ENCODE peak calls at places on chromosomes 6 and 20, in eight cellular contexts. One of them, this sample, is unnamed.

GRCh38 chr6:32298632-32299336 is 72.9 kb downstream of the TSBP1 start:
- DNase-seq in IMR-90: peak; percentile 54
- DNase-seq in PC-9: no peak
- DNase-seq in foreskin fibroblast: peak; percentile 9
- DNase-seq in BE2C: no peak
- DNase-seq in choroid plexus epithelial cell: peak; percentile 23
- DNase-seq in fibroblast of lung: peak; percentile 48
- DNase-seq in hepatocyte: no peak
- DNase-seq in this sample: no peak

GRCh38 chr6:87825865-87826264 is 123.8 kb upstream of the AKIRIN2 start:
- DNase-seq in IMR-90: no peak
- DNase-seq in PC-9: no peak
- DNase-seq in foreskin fibroblast: no peak
- DNase-seq in BE2C: no peak
- DNase-seq in choroid plexus epithelial cell: no peak
- DNase-seq in fibroblast of lung: no peak
- DNase-seq in hepatocyte: no peak
- DNase-seq in this sample: no peak

GRCh38 chr6:37785002-37785687 is 34.4 kb upstream of the ZFAND3 start:
- DNase-seq in IMR-90: no peak
- DNase-seq in PC-9: no peak
- DNase-seq in foreskin fibroblast: no peak
- DNase-seq in BE2C: no peak
- DNase-seq in choroid plexus epithelial cell: no peak
- DNase-seq in fibroblast of lung: no peak
- DNase-seq in hepatocyte: no peak
- DNase-seq in this sample: no peak

GRCh38 chr6:44039191-44039719 is 88.0 kb downstream of the MRPL14 start:
- DNase-seq in IMR-90: no peak
- DNase-seq in PC-9: no peak
- DNase-seq in foreskin fibroblast: no peak
- DNase-seq in BE2C: no peak
- DNase-seq in choroid plexus epithelial cell: no peak
- DNase-seq in fibroblast of lung: no peak
- DNase-seq in hepatocyte: no peak
- DNase-seq in this sample: no peak

GRCh38 chr6:15246217-15247211 is 645 bp downstream of the JARID2 start:
- DNase-seq in IMR-90: peak; percentile 49
- DNase-seq in PC-9: no peak
- DNase-seq in foreskin fibroblast: no peak
- DNase-seq in BE2C: no peak
- DNase-seq in choroid plexus epithelial cell: peak; percentile 32
- DNase-seq in fibroblast of lung: no peak
- DNase-seq in hepatocyte: no peak
- DNase-seq in this sample: no peak

GRCh38 chr6:131163886-131164285 is 28.6 kb downstream of the AKAP7 start:
- DNase-seq in IMR-90: peak; percentile 41
- DNase-seq in PC-9: no peak
- DNase-seq in foreskin fibroblast: no peak
- DNase-seq in BE2C: no peak
- DNase-seq in choroid plexus epithelial cell: no peak
- DNase-seq in fibroblast of lung: peak; percentile 64
- DNase-seq in hepatocyte: no peak
- DNase-seq in this sample: no peak

GRCh38 chr20:44704551-44704971 is 10.6 kb upstream of the CCN5 start:
- DNase-seq in IMR-90: peak; percentile 79
- DNase-seq in PC-9: no peak
- DNase-seq in foreskin fibroblast: peak; percentile 98
- DNase-seq in BE2C: no peak
- DNase-seq in choroid plexus epithelial cell: peak; percentile 70
- DNase-seq in fibroblast of lung: peak; percentile 83
- DNase-seq in hepatocyte: no peak
- DNase-seq in this sample: peak; percentile 70

GRCh38 chr6:13360671-13361540 is 32.6 kb upstream of the TBC1D7 start:
- DNase-seq in IMR-90: no peak
- DNase-seq in PC-9: no peak
- DNase-seq in foreskin fibroblast: no peak
- DNase-seq in BE2C: no peak
- DNase-seq in choroid plexus epithelial cell: peak; percentile 32
- DNase-seq in fibroblast of lung: peak; percentile 56
- DNase-seq in hepatocyte: no peak
- DNase-seq in this sample: no peak

GRCh38 chr6:39555136-39555535 is 170.1 kb downstream of the KIF6 start:
- DNase-seq in IMR-90: no peak
- DNase-seq in PC-9: no peak
- DNase-seq in foreskin fibroblast: no peak
- DNase-seq in BE2C: no peak
- DNase-seq in choroid plexus epithelial cell: no peak
- DNase-seq in fibroblast of lung: no peak
- DNase-seq in hepatocyte: no peak
- DNase-seq in this sample: no peak

GRCh38 chr6:45105170-45105820 is 222.8 kb upstream of the RUNX2 start:
- DNase-seq in IMR-90: peak; percentile 17
- DNase-seq in PC-9: no peak
- DNase-seq in foreskin fibroblast: peak; percentile 35
- DNase-seq in BE2C: no peak
- DNase-seq in choroid plexus epithelial cell: peak; percentile 66
- DNase-seq in fibroblast of lung: peak; percentile 70
- DNase-seq in hepatocyte: no peak
- DNase-seq in this sample: no peak

GRCh38 chr6:7773914-7774313 is 48.0 kb downstream of the BMP6 start:
- DNase-seq in IMR-90: no peak
- DNase-seq in PC-9: no peak
- DNase-seq in foreskin fibroblast: no peak
- DNase-seq in BE2C: no peak
- DNase-seq in choroid plexus epithelial cell: no peak
- DNase-seq in fibroblast of lung: no peak
- DNase-seq in hepatocyte: no peak
- DNase-seq in this sample: no peak

GRCh38 chr20:1940581-1940980 is 45.4 kb downstream of the SIRPA start:
- DNase-seq in IMR-90: no peak
- DNase-seq in PC-9: no peak
- DNase-seq in foreskin fibroblast: no peak
- DNase-seq in BE2C: no peak
- DNase-seq in choroid plexus epithelial cell: no peak
- DNase-seq in fibroblast of lung: no peak
- DNase-seq in hepatocyte: no peak
- DNase-seq in this sample: no peak

GRCh38 chr20:3067139-3068009 is 4.0 kb upstream of the OXT start:
- DNase-seq in IMR-90: no peak
- DNase-seq in PC-9: peak; percentile 40
- DNase-seq in foreskin fibroblast: peak; percentile 51
- DNase-seq in BE2C: no peak
- DNase-seq in choroid plexus epithelial cell: no peak
- DNase-seq in fibroblast of lung: peak; percentile 8
- DNase-seq in hepatocyte: no peak
- DNase-seq in this sample: no peak

GRCh38 chr6:169251371-169251802 is 2.3 kb downstream of the THBS2 start:
- DNase-seq in IMR-90: no peak
- DNase-seq in PC-9: no peak
- DNase-seq in foreskin fibroblast: peak; percentile 30
- DNase-seq in BE2C: no peak
- DNase-seq in choroid plexus epithelial cell: no peak
- DNase-seq in fibroblast of lung: no peak
- DNase-seq in hepatocyte: no peak
- DNase-seq in this sample: no peak

GRCh38 chr6:56021943-56022342 is 146.6 kb upstream of the BMP5 start:
- DNase-seq in IMR-90: no peak
- DNase-seq in PC-9: no peak
- DNase-seq in foreskin fibroblast: no peak
- DNase-seq in BE2C: peak; percentile 25
- DNase-seq in choroid plexus epithelial cell: no peak
- DNase-seq in fibroblast of lung: peak; percentile 33
- DNase-seq in hepatocyte: no peak
- DNase-seq in this sample: no peak
- TF ChIP-seq CTCF in IMR-90: peak; percentile 14
- TF ChIP-seq CTCF in PC-9: no peak
- TF ChIP-seq CTCF in foreskin fibroblast: no peak
- TF ChIP-seq CTCF in BE2C: peak; percentile 52
- TF ChIP-seq CTCF in choroid plexus epithelial cell: no peak
- TF ChIP-seq CTCF in fibroblast of lung: no peak
- TF ChIP-seq CTCF in hepatocyte: no peak
- TF ChIP-seq CTCF in this sample: peak; percentile 46

DNA sequence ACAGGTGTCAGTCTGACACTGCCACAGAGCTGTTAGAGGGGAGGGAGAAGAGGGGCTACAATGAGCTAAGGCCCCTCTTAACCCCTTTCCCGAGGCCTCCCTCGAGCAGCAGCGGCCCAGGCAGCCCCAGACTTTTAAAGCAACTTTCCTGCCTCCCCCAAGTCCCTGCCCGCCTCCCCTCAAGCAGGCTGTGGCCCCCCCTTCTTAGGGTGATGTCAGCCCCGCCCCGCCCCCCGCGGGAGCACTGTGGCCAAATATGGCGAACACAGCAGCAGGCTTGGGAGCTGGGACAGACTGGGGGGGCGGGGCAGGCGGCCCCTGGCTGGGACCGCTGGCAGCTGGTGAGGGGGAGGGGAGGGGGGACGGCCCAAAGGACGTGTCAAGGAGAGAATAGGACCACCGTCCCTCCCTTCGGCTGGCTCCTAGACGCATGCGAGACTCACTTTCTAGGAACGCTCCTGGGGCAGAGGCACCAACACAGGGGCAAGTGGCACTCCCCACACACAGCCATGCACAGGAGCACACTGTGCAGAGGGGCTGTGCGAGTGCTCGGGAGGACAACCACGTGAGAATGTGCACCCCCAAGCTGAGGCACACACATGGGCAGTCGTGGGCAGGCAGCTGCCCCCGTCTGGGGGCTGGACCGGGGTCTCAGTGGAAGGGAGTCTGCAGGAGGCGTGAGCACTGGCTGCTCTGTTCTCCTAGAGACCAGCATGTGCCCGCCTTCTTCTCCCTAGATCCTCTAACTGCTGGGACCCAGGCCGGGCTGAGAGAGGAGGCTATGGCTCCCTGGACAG is 6.7 kb downstream of the TEAD3 start:
- DNase-seq in IMR-90: peak; percentile 81
- DNase-seq in PC-9: no peak
- DNase-seq in foreskin fibroblast: peak; percentile 88
- DNase-seq in BE2C: peak; percentile 84
- DNase-seq in choroid plexus epithelial cell: peak; percentile 53
- DNase-seq in fibroblast of lung: peak; percentile 88
- DNase-seq in hepatocyte: peak; percentile 82
- DNase-seq in this sample: no peak
- H3K4me3 ChIP-seq in IMR-90: no peak overlapping the region
- H3K4me3 ChIP-seq in PC-9: no peak overlapping the region
- H3K4me3 ChIP-seq in foreskin fibroblast: no peak overlapping the region
- H3K4me3 ChIP-seq in BE2C: peak overlapping the region; percentile 52
- H3K4me3 ChIP-seq in choroid plexus epithelial cell: no peak overlapping the region
- H3K4me3 ChIP-seq in fibroblast of lung: peak overlapping the region; percentile 12
- H3K4me3 ChIP-seq in hepatocyte: no peak overlapping the region
- H3K4me3 ChIP-seq in this sample: no peak overlapping the region

GRCh38 chr20:45995213-45996097 is 13.3 kb upstream of the MMP9 start:
- DNase-seq in IMR-90: no peak
- DNase-seq in PC-9: peak; percentile 48
- DNase-seq in foreskin fibroblast: no peak
- DNase-seq in BE2C: no peak
- DNase-seq in choroid plexus epithelial cell: no peak
- DNase-seq in fibroblast of lung: no peak
- DNase-seq in hepatocyte: no peak
- DNase-seq in this sample: no peak
- TF ChIP-seq CTCF in IMR-90: no peak
- TF ChIP-seq CTCF in PC-9: no peak
- TF ChIP-seq CTCF in foreskin fibroblast: no peak
- TF ChIP-seq CTCF in BE2C: no peak
- TF ChIP-seq CTCF in choroid plexus epithelial cell: no peak
- TF ChIP-seq CTCF in fibroblast of lung: no peak
- TF ChIP-seq CTCF in hepatocyte: no peak
- TF ChIP-seq CTCF in this sample: no peak

GRCh38 chr20:831956-832355 is 1.6 kb upstream of the FAM110A start:
- DNase-seq in IMR-90: no peak
- DNase-seq in PC-9: no peak
- DNase-seq in foreskin fibroblast: no peak
- DNase-seq in BE2C: no peak
- DNase-seq in choroid plexus epithelial cell: no peak
- DNase-seq in fibroblast of lung: no peak
- DNase-seq in hepatocyte: no peak
- DNase-seq in this sample: no peak

GRCh38 chr20:833450-834150 is at the start of gene FAM110A:
- DNase-seq in IMR-90: peak; percentile 91
- DNase-seq in PC-9: peak; percentile 96
- DNase-seq in foreskin fibroblast: peak; percentile 98
- DNase-seq in BE2C: peak; percentile 92
- DNase-seq in choroid plexus epithelial cell: peak; percentile 96
- DNase-seq in fibroblast of lung: peak; percentile 94
- DNase-seq in hepatocyte: peak; percentile 97
- DNase-seq in this sample: peak; percentile 63

GRCh38 chr20:834151-834747 is 734 bp downstream of the FAM110A start:
- DNase-seq in IMR-90: no peak
- DNase-seq in PC-9: no peak
- DNase-seq in foreskin fibroblast: no peak
- DNase-seq in BE2C: no peak
- DNase-seq in choroid plexus epithelial cell: no peak
- DNase-seq in fibroblast of lung: no peak
- DNase-seq in hepatocyte: no peak
- DNase-seq in this sample: no peak

GRCh38 chr20:831251-831650 is 2.3 kb upstream of the FAM110A start:
- DNase-seq in IMR-90: no peak
- DNase-seq in PC-9: no peak
- DNase-seq in foreskin fibroblast: no peak
- DNase-seq in BE2C: no peak
- DNase-seq in choroid plexus epithelial cell: no peak
- DNase-seq in fibroblast of lung: no peak
- DNase-seq in hepatocyte: no peak
- DNase-seq in this sample: no peak

GRCh38 chr20:833121-833449 is 430 bp upstream of the FAM110A start:
- DNase-seq in IMR-90: no peak
- DNase-seq in PC-9: no peak
- DNase-seq in foreskin fibroblast: no peak
- DNase-seq in BE2C: no peak
- DNase-seq in choroid plexus epithelial cell: no peak
- DNase-seq in fibroblast of lung: no peak
- DNase-seq in hepatocyte: no peak
- DNase-seq in this sample: no peak
- H3K4me3 ChIP-seq in IMR-90: peak overlapping the region; percentile 48
- H3K4me3 ChIP-seq in PC-9: peak overlapping the region; percentile 97
- H3K4me3 ChIP-seq in foreskin fibroblast: peak overlapping the region; percentile 82
- H3K4me3 ChIP-seq in BE2C: no peak overlapping the region
- H3K4me3 ChIP-seq in choroid plexus epithelial cell: peak overlapping the region; percentile 89
- H3K4me3 ChIP-seq in fibroblast of lung: peak overlapping the region; percentile 84
- H3K4me3 ChIP-seq in hepatocyte: no peak overlapping the region
- H3K4me3 ChIP-seq in this sample: peak overlapping the region; percentile 84

This sample was measured in AG09309.